ENCODE peak calls at places on chromosomes 16 and 17, in six cellular contexts. U, O, P, F, X and V are unnamed samples.

GRCh38 chr17:69227536-69227935 is 1.1 kb downstream of the ABCA10 start:
- DNase-seq in U (no peak), O (no peak), P (no peak), F (no peak), X (no peak), V (no peak)

GRCh38 chr17:41705271-41705991 is 6.7 kb upstream of the GAST start:
- DNase-seq in U (no peak), O (peak), P (no peak), F (peak), X (peak), V (peak)

GRCh38 chr16:78478267-78478821 is 378.9 kb downstream of the WWOX start:
- DNase-seq in U (no peak), O (no peak), P (no peak), F (no peak), X (peak), V (no peak)

GRCh38 chr17:21299981-21300600 is 15.6 kb downstream of the MAP2K3 start:
- DNase-seq in U (no peak), O (no peak), P (no peak), F (no peak), X (no peak), V (no peak)

GRCh38 chr16:23785842-23786241 is 31.0 kb downstream of the CHP2 start:
- DNase-seq in U (no peak), O (no peak), P (no peak), F (no peak), X (no peak), V (no peak)

GRCh38 chr16:19840524-19841110 is 44.0 kb downstream of the GPRC5B start:
- DNase-seq in U (no peak), O (no peak), P (no peak), F (no peak), X (no peak), V (no peak)

GRCh38 chr16:88444826-88445582 is 8.1 kb upstream of the ZFPM1 start:
- DNase-seq in U (no peak), O (no peak), P (no peak), F (no peak), X (no peak), V (no peak)

GRCh38 chr17:45311762-45312476 is 4.9 kb downstream of the MAP3K14 start:
- DNase-seq in U (no peak), O (peak), P (no peak), F (no peak), X (no peak), V (no peak)

GRCh38 chr16:56506941-56507340 is 12.9 kb downstream of the BBS2 start:
- DNase-seq in U (no peak), O (no peak), P (no peak), F (peak), X (no peak), V (peak)

GRCh38 chr17:42422958-42423712 is at the start of gene CAVIN1:
- DNase-seq in U (peak), O (peak), P (peak), F (peak), X (peak), V (peak)

GRCh38 chr17:14942511-14943185 is 322.5 kb downstream of the PMP22 start:
- DNase-seq in U (no peak), O (no peak), P (no peak), F (peak), X (no peak), V (peak)

GRCh38 chr17:5874486-5874885 is 195.7 kb upstream of the WSCD1 start:
- DNase-seq in U (peak), O (no peak), P (no peak), F (no peak), X (peak), V (no peak)

GRCh38 chr17:17822189-17822978 is 14.4 kb downstream of the SREBF1 start:
- DNase-seq in U (peak), O (peak), P (no peak), F (peak), X (no peak), V (peak)

GRCh38 chr17:74730491-74731346 is 6.3 kb upstream of the RAB37 start:
- DNase-seq in U (no peak), O (no peak), P (no peak), F (no peak), X (no peak), V (no peak)

GRCh38 chr17:28896491-28896883 is 1.0 kb downstream of the FLOT2 start:
- DNase-seq in U (no peak), O (no peak), P (no peak), F (no peak), X (no peak), V (no peak)

GRCh38 chr17:61000911-61001310 is 323.3 kb downstream of the BCAS3 start:
- DNase-seq in U (no peak), O (no peak), P (no peak), F (peak), X (no peak), V (peak)

GRCh38 chr17:48037924-48038323 is 327 bp upstream of the COPZ2 start:
- DNase-seq in U (no peak), O (no peak), P (no peak), F (no peak), X (peak), V (no peak)

GRCh38 chr16:4272114-4272954 is 489 bp downstream of the TFAP4 start:
- DNase-seq in U (peak), O (peak), P (peak), F (peak), X (peak), V (peak)

GRCh38 chr17:9658593-9659211 is 13.4 kb downstream of the USP43 start:
- DNase-seq in U (no peak), O (no peak), P (no peak), F (peak), X (no peak), V (peak)

GRCh38 chr16:55853114-55853513 is 20.2 kb upstream of the CES1 start:
- DNase-seq in U (no peak), O (no peak), P (no peak), F (peak), X (no peak), V (peak)

GRCh38 chr16:68291227-68291626 is 19.5 kb downstream of the SLC7A6OS start:
- DNase-seq in U (no peak), O (no peak), P (no peak), F (no peak), X (no peak), V (no peak)

GRCh38 chr17:57867126-57867525 is 17.3 kb upstream of the MRPS23 start:
- DNase-seq in U (no peak), O (no peak), P (no peak), F (no peak), X (peak), V (no peak)

GRCh38 chr17:33875973-33876372 is 379.1 kb upstream of the CCL2 start:
- DNase-seq in U (no peak), O (no peak), P (no peak), F (no peak), X (no peak), V (no peak)

GRCh38 chr17:17351901-17352781 is 49.0 kb downstream of the NT5M start:
- DNase-seq in U (no peak), O (no peak), P (no peak), F (no peak), X (peak), V (peak)

GRCh38 chr16:85667261-85667660 is 21.5 kb downstream of the GINS2 start:
- DNase-seq in U (no peak), O (no peak), P (no peak), F (no peak), X (no peak), V (no peak)